ENCODE peak calls at places on chromosomes 1 and 21, in seven cellular contexts. One of them, this sample, is unnamed.

GRCh38 chr1:3481836-3482589 is 27.5 kb downstream of the ARHGEF16 start:
- DNase-seq in hepatocyte: peak; percentile 66
- DNase-seq in endothelial cell: no peak
- DNase-seq in natural killer cell: no peak
- DNase-seq in neural crest cell: no peak
- DNase-seq in fibroblast of pulmonary artery: no peak
- DNase-seq in neural progenitor cell: no peak
- DNase-seq in this sample: no peak

GRCh38 chr1:29974345-29974744 is 738.0 kb downstream of the PTPRU start:
- DNase-seq in hepatocyte: no peak
- DNase-seq in endothelial cell: no peak
- DNase-seq in natural killer cell: no peak
- DNase-seq in neural crest cell: no peak
- DNase-seq in fibroblast of pulmonary artery: peak; percentile 68
- DNase-seq in neural progenitor cell: peak; percentile 32
- DNase-seq in this sample: no peak

GRCh38 chr1:182674346-182675246 is 9.8 kb downstream of the RGS8 start:
- DNase-seq in hepatocyte: peak; percentile 36
- DNase-seq in endothelial cell: no peak
- DNase-seq in natural killer cell: no peak
- DNase-seq in neural crest cell: no peak
- DNase-seq in fibroblast of pulmonary artery: peak; percentile 10
- DNase-seq in neural progenitor cell: no peak
- DNase-seq in this sample: no peak

GRCh38 chr1:49197081-49197480 is 420.4 kb upstream of the BEND5 start:
- DNase-seq in hepatocyte: no peak
- DNase-seq in endothelial cell: no peak
- DNase-seq in natural killer cell: no peak
- DNase-seq in neural crest cell: no peak
- DNase-seq in fibroblast of pulmonary artery: no peak
- DNase-seq in neural progenitor cell: no peak
- DNase-seq in this sample: no peak

GRCh38 chr1:166166701-166167394 is at the start of gene FAM78B:
- DNase-seq in hepatocyte: peak; percentile 84
- DNase-seq in endothelial cell: peak; percentile 52
- DNase-seq in natural killer cell: no peak
- DNase-seq in neural crest cell: peak; percentile 36
- DNase-seq in fibroblast of pulmonary artery: peak; percentile 56
- DNase-seq in neural progenitor cell: peak; percentile 81
- DNase-seq in this sample: peak; percentile 74

GRCh38 chr21:35208117-35208516 is 159.0 kb upstream of the RUNX1 start:
- DNase-seq in hepatocyte: no peak
- DNase-seq in endothelial cell: no peak
- DNase-seq in natural killer cell: no peak
- DNase-seq in neural crest cell: no peak
- DNase-seq in fibroblast of pulmonary artery: no peak
- DNase-seq in neural progenitor cell: no peak
- DNase-seq in this sample: no peak

GRCh38 chr1:226626577-226626956 is 78.0 kb downstream of the STUM start:
- DNase-seq in hepatocyte: peak; percentile 69
- DNase-seq in endothelial cell: peak; percentile 82
- DNase-seq in natural killer cell: peak; percentile 75
- DNase-seq in neural crest cell: peak; percentile 77
- DNase-seq in fibroblast of pulmonary artery: peak; percentile 78
- DNase-seq in neural progenitor cell: peak; percentile 74
- DNase-seq in this sample: peak; percentile 70

GRCh38 chr1:207224666-207225065 is 96.8 kb upstream of the CD55 start:
- DNase-seq in hepatocyte: no peak
- DNase-seq in endothelial cell: no peak
- DNase-seq in natural killer cell: no peak
- DNase-seq in neural crest cell: no peak
- DNase-seq in fibroblast of pulmonary artery: no peak
- DNase-seq in neural progenitor cell: no peak
- DNase-seq in this sample: no peak

GRCh38 chr21:35204850-35205564 is 155.9 kb upstream of the RUNX1 start:
- DNase-seq in hepatocyte: peak; percentile 66
- DNase-seq in endothelial cell: peak; percentile 7
- DNase-seq in natural killer cell: no peak
- DNase-seq in neural crest cell: no peak
- DNase-seq in fibroblast of pulmonary artery: peak; percentile 98
- DNase-seq in neural progenitor cell: no peak
- DNase-seq in this sample: no peak

GRCh38 chr1:163361123-163361934 is 39.6 kb downstream of the NUF2 start:
- DNase-seq in hepatocyte: peak; percentile 44
- DNase-seq in endothelial cell: peak; percentile 8
- DNase-seq in natural killer cell: no peak
- DNase-seq in neural crest cell: no peak
- DNase-seq in fibroblast of pulmonary artery: peak; percentile 22
- DNase-seq in neural progenitor cell: peak; percentile 48
- DNase-seq in this sample: peak; percentile 18

GRCh38 chr1:246583448-246584185 is 17.4 kb downstream of the CNST start:
- DNase-seq in hepatocyte: peak; percentile 34
- DNase-seq in endothelial cell: no peak
- DNase-seq in natural killer cell: no peak
- DNase-seq in neural crest cell: no peak
- DNase-seq in fibroblast of pulmonary artery: peak; percentile 79
- DNase-seq in neural progenitor cell: no peak
- DNase-seq in this sample: no peak

GRCh38 chr21:45442276-45442675 is 37.3 kb downstream of the COL18A1 start:
- DNase-seq in hepatocyte: no peak
- DNase-seq in endothelial cell: no peak
- DNase-seq in natural killer cell: no peak
- DNase-seq in neural crest cell: no peak
- DNase-seq in fibroblast of pulmonary artery: no peak
- DNase-seq in neural progenitor cell: no peak
- DNase-seq in this sample: no peak

GRCh38 chr1:46520063-46520911 is 30.7 kb downstream of the DMBX1 start:
- DNase-seq in hepatocyte: peak; percentile 74
- DNase-seq in endothelial cell: no peak
- DNase-seq in natural killer cell: no peak
- DNase-seq in neural crest cell: no peak
- DNase-seq in fibroblast of pulmonary artery: peak; percentile 70
- DNase-seq in neural progenitor cell: peak; percentile 92
- DNase-seq in this sample: peak; percentile 66

GRCh38 chr1:212737559-212737958 is 37.9 kb upstream of the BATF3 start:
- DNase-seq in hepatocyte: no peak
- DNase-seq in endothelial cell: no peak
- DNase-seq in natural killer cell: no peak
- DNase-seq in neural crest cell: no peak
- DNase-seq in fibroblast of pulmonary artery: no peak
- DNase-seq in neural progenitor cell: no peak
- DNase-seq in this sample: no peak

GRCh38 chr1:205922314-205922713 is 20.9 kb downstream of the SLC26A9 start:
- DNase-seq in hepatocyte: no peak
- DNase-seq in endothelial cell: no peak
- DNase-seq in natural killer cell: no peak
- DNase-seq in neural crest cell: no peak
- DNase-seq in fibroblast of pulmonary artery: no peak
- DNase-seq in neural progenitor cell: no peak
- DNase-seq in this sample: no peak

GRCh38 chr1:7726623-7727022 is 44.5 kb upstream of the VAMP3 start:
- DNase-seq in hepatocyte: no peak
- DNase-seq in endothelial cell: no peak
- DNase-seq in natural killer cell: no peak
- DNase-seq in neural crest cell: no peak
- DNase-seq in fibroblast of pulmonary artery: no peak
- DNase-seq in neural progenitor cell: no peak
- DNase-seq in this sample: no peak

GRCh38 chr1:55747285-55747890 is 532.2 kb upstream of the USP24 start:
- DNase-seq in hepatocyte: no peak
- DNase-seq in endothelial cell: no peak
- DNase-seq in natural killer cell: no peak
- DNase-seq in neural crest cell: no peak
- DNase-seq in fibroblast of pulmonary artery: peak; percentile 32
- DNase-seq in neural progenitor cell: no peak
- DNase-seq in this sample: no peak

DNA sequence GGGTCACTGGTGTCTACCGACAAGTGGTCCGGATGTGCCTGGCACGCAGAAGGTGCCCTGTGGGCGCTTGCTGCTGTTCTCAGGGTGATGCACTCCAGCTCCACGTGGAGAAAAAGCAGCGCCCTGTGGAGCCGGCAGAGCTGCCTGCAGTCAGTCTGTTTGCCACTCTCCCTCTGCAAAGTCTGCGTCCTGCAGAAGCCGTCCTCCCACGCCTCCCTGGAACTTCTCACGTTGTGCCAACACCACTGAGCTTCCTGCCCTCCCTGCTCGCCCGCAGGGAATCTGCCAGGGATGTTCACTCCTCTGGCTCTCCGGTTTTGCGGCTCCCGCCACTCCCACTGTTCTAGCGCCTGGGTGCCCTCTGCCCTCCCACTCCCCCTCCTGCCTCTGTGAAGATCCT is 19.8 kb upstream of the UBXN10 start:
- DNase-seq in hepatocyte: no peak
- DNase-seq in endothelial cell: no peak
- DNase-seq in natural killer cell: no peak
- DNase-seq in neural crest cell: no peak
- DNase-seq in fibroblast of pulmonary artery: peak; percentile 63
- DNase-seq in neural progenitor cell: no peak
- DNase-seq in this sample: no peak
- TF ChIP-seq CTCF in hepatocyte: no peak
- TF ChIP-seq CTCF in endothelial cell: no peak
- TF ChIP-seq CTCF in natural killer cell: no peak
- TF ChIP-seq CTCF in neural crest cell: no peak
- TF ChIP-seq CTCF in fibroblast of pulmonary artery: no peak
- TF ChIP-seq CTCF in neural progenitor cell: no peak
- TF ChIP-seq CTCF in this sample: no peak

GRCh38 chr1:48007044-48007443 is 9.9 kb upstream of the TRABD2B start:
- DNase-seq in hepatocyte: peak; percentile 67
- DNase-seq in endothelial cell: no peak
- DNase-seq in natural killer cell: no peak
- DNase-seq in neural crest cell: no peak
- DNase-seq in fibroblast of pulmonary artery: peak; percentile 56
- DNase-seq in neural progenitor cell: no peak
- DNase-seq in this sample: no peak
- TF ChIP-seq CTCF in hepatocyte: no peak
- TF ChIP-seq CTCF in endothelial cell: no peak
- TF ChIP-seq CTCF in natural killer cell: no peak
- TF ChIP-seq CTCF in neural crest cell: no peak
- TF ChIP-seq CTCF in fibroblast of pulmonary artery: no peak
- TF ChIP-seq CTCF in neural progenitor cell: no peak
- TF ChIP-seq CTCF in this sample: no peak

DNA sequence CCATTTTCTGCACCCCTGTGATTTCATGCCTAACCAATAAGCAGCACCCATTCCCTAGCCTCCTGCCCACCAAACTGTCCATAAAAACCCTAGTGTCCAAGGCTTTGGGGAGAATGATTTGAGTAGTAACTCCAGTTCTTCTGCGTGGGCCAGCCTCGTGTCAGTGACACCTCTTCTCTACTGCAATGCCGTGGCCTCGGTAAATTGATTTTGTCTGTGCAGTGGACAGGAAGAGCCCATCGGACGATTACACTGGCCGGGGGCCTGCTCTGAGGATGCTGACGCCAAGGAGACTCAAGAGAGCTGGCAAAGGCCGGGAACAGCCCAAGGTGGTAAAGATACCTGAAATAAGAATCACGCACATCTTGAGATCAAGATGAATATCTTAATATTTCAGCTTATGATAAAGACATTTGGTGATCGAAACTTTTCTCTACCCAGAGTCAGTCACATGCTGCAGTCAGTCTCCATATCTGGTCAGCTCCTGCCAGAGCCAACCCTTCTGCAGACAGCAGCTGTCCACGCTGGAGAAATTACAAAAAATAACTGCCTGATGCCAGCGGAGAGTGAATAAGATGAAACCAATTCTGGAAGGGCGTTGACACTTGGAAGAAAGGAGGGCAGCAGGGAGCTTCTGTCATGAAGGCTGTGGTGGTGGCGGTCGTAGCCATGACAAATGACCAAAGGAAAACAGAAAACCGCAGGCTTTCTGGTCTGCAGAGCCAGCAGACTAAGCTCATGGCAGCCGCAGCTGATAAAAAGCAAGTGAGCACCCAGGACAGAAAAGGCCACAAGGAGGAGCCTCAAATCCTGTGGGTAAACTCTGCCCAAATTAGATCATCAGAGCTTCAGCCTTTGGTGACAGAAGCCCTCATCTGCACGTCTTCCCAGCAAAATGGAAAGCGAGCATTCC is 29.1 kb downstream of the RSPH1 start:
- DNase-seq in hepatocyte: peak; percentile 48
- DNase-seq in endothelial cell: no peak
- DNase-seq in natural killer cell: no peak
- DNase-seq in neural crest cell: no peak
- DNase-seq in fibroblast of pulmonary artery: peak; percentile 21
- DNase-seq in neural progenitor cell: peak; percentile 55
- DNase-seq in this sample: no peak
- TF ChIP-seq CTCF in hepatocyte: peak; percentile 28
- TF ChIP-seq CTCF in endothelial cell: no peak
- TF ChIP-seq CTCF in natural killer cell: no peak
- TF ChIP-seq CTCF in neural crest cell: no peak
- TF ChIP-seq CTCF in fibroblast of pulmonary artery: peak; percentile 29
- TF ChIP-seq CTCF in neural progenitor cell: peak; percentile 37
- TF ChIP-seq CTCF in this sample: no peak

GRCh38 chr1:38873027-38873969 is at the start of gene MYCBP:
- DNase-seq in hepatocyte: peak; percentile 96
- DNase-seq in endothelial cell: peak; percentile 96
- DNase-seq in natural killer cell: peak; percentile 96
- DNase-seq in neural crest cell: peak; percentile 94
- DNase-seq in fibroblast of pulmonary artery: peak; percentile 97
- DNase-seq in neural progenitor cell: peak; percentile 98
- DNase-seq in this sample: peak; percentile 97
- TF ChIP-seq CTCF in hepatocyte: no peak
- TF ChIP-seq CTCF in endothelial cell: no peak
- TF ChIP-seq CTCF in natural killer cell: no peak
- TF ChIP-seq CTCF in neural crest cell: peak; percentile 21
- TF ChIP-seq CTCF in fibroblast of pulmonary artery: no peak
- TF ChIP-seq CTCF in neural progenitor cell: no peak
- TF ChIP-seq CTCF in this sample: no peak

GRCh38 chr1:198771562-198772153 is 132.8 kb downstream of the PTPRC start:
- DNase-seq in hepatocyte: peak; percentile 44
- DNase-seq in endothelial cell: peak; percentile 52
- DNase-seq in natural killer cell: no peak
- DNase-seq in neural crest cell: peak; percentile 13
- DNase-seq in fibroblast of pulmonary artery: peak; percentile 81
- DNase-seq in neural progenitor cell: peak; percentile 60
- DNase-seq in this sample: peak; percentile 15
- TF ChIP-seq CTCF in hepatocyte: peak; percentile 67
- TF ChIP-seq CTCF in endothelial cell: peak; percentile 78
- TF ChIP-seq CTCF in natural killer cell: peak; percentile 60
- TF ChIP-seq CTCF in neural crest cell: peak; percentile 73
- TF ChIP-seq CTCF in fibroblast of pulmonary artery: peak; percentile 68
- TF ChIP-seq CTCF in neural progenitor cell: peak; percentile 69
- TF ChIP-seq CTCF in this sample: peak; percentile 53

This sample was measured in nephron progenitor cell.